ENCODE peak calls at places on chromosomes 5 and 9, in nine cellular contexts. O, Q, Z, E, B, T, D, Y and I are unnamed samples.

GRCh38 chr5:176364765-176365662 is at the start of gene ARL10:
- DNase-seq in Q (peak), Z (peak), B (peak), Y (peak), T (peak), E (peak), O (no peak), D (no peak), I (peak)

GRCh38 chr9:72333758-72334157 is 31.2 kb downstream of the ZFAND5 start:
- DNase-seq in O (no peak), Y (no peak), Z (no peak), T (no peak), D (no peak), E (no peak), Q (peak), B (no peak), I (no peak)

GRCh38 chr9:4106081-4106491 is 193.8 kb downstream of the GLIS3 start:
- DNase-seq in T (no peak), E (no peak), O (no peak), D (no peak), Y (no peak), Z (no peak), Q (no peak), B (no peak), I (no peak)

GRCh38 chr5:72134226-72134625 is 27.0 kb downstream of the MAP1B start:
- DNase-seq in B (no peak), D (no peak), O (no peak), Q (peak), Z (no peak), E (no peak), T (peak), Y (no peak), I (no peak)

GRCh38 chr9:34545497-34545896 is 22.7 kb upstream of the ENHO start:
- DNase-seq in Z (peak), Q (no peak), O (no peak), T (no peak), D (no peak), B (no peak), Y (no peak), E (no peak), I (no peak)

GRCh38 chr5:171484460-171484899 is 65.0 kb downstream of the FGF18 start:
- DNase-seq in O (peak), Y (peak), E (no peak), T (peak), Z (no peak), D (no peak), Q (peak), B (no peak), I (no peak)

GRCh38 chr5:136808756-136809155 is 443.4 kb upstream of the TRPC7 start:
- DNase-seq in D (no peak), Q (no peak), Z (no peak), T (no peak), O (no peak), B (no peak), E (no peak), Y (no peak), I (no peak)

GRCh38 chr9:131627326-131627845 is 82.1 kb downstream of the PRRT1B start:
- DNase-seq in Z (no peak), Y (no peak), T (no peak), D (no peak), E (peak), B (no peak), O (peak), Q (no peak), I (no peak)

GRCh38 chr5:65121880-65122436 is 353.2 kb downstream of the CWC27 start:
- DNase-seq in E (peak), Q (no peak), T (peak), Z (no peak), O (peak), B (no peak), Y (no peak), D (no peak), I (no peak)

GRCh38 chr9:32380944-32381343 is 3.5 kb upstream of the ACO1 start:
- DNase-seq in E (no peak), D (no peak), Q (no peak), O (no peak), T (no peak), B (no peak), Y (no peak), Z (no peak), I (no peak)

GRCh38 chr9:118630931-118631595 is 738.2 kb downstream of the BRINP1 start:
- DNase-seq in Q (no peak), O (no peak), T (no peak), B (no peak), Z (no peak), Y (no peak), E (no peak), D (no peak), I (no peak)

GRCh38 chr9:135136991-135137390 is 49.5 kb downstream of the OLFM1 start:
- DNase-seq in D (no peak), Y (no peak), Z (no peak), O (no peak), T (no peak), E (no peak), B (no peak), Q (no peak), I (no peak)

GRCh38 chr5:134784241-134784920 is 25.8 kb downstream of the DDX46 start:
- DNase-seq in D (no peak), B (no peak), E (peak), Z (no peak), Y (no peak), O (no peak), Q (no peak), T (peak), I (no peak)

GRCh38 chr5:135308752-135309151 is 90.3 kb downstream of the MACROH2A1 start:
- DNase-seq in O (peak), T (peak), E (peak), Z (no peak), Y (no peak), B (no peak), D (no peak), Q (no peak), I (no peak)

GRCh38 chr5:77563475-77563874 is 71.4 kb upstream of the WDR41 start:
- DNase-seq in B (no peak), Z (no peak), D (peak), T (peak), E (no peak), Y (no peak), Q (no peak), O (no peak), I (no peak)

GRCh38 chr5:77558266-77558665 is 66.2 kb upstream of the WDR41 start:
- DNase-seq in O (no peak), B (no peak), Z (no peak), Q (peak), E (no peak), D (no peak), Y (no peak), T (no peak), I (no peak)

GRCh38 chr5:77561965-77562364 is 69.8 kb upstream of the WDR41 start:
- DNase-seq in O (no peak), E (no peak), Q (no peak), Y (no peak), T (no peak), Z (no peak), D (no peak), B (no peak), I (no peak)

DNA sequence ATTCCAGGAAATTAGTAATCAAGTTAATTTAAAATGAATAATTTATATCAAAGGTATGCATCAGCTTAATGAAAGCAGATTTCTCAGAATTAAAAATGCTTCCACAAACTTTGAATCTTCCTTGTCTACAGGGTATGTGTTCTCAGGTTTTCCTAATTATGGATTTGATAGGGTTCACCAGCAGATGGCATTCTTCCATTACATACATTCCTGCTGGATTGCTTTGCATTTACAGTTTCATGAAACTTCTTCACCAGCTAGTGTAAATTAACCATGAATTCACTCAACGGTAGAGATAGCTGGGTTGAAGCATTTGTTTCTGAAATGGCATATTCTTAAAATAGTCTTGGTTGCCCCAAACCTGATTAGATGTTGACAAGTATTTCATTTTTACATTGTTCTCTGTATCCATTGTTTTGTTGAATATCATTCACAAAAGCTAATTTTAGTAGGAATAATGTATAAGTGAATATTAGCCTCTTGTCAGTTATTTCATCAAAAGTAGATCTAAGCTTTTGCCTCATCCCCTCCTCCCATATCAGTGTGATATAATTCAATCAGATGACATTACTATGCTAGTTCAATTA is 68.7 kb upstream of the WDR41 start:
- DNase-seq in D (no peak), E (peak), T (peak), B (no peak), Y (no peak), O (peak), Q (peak), Z (no peak), I (no peak)
- TF ChIP-seq CTCF in D (peak), E (peak), T (peak), B (peak), Y (no peak), O (peak), Q (peak), Z (peak), I (no peak)

GRCh38 chr9:137506702-137507171 is 43.5 kb downstream of the PNPLA7 start:
- DNase-seq in E (peak), D (no peak), Q (no peak), B (no peak), Y (no peak), T (no peak), O (peak), Z (no peak), I (no peak)
- TF ChIP-seq CTCF in E (no peak), D (no peak), Q (no peak), B (no peak), Y (no peak), T (no peak), O (no peak), Z (no peak), I (no peak)

GRCh38 chr9:115385383-115386122 is 267.6 kb upstream of the TNC start:
- DNase-seq in Y (no peak), O (no peak), E (no peak), Z (no peak), Q (peak), B (no peak), D (no peak), T (no peak), I (no peak)
- TF ChIP-seq CTCF in Y (no peak), O (no peak), E (no peak), Z (no peak), Q (no peak), B (no peak), D (no peak), T (no peak), I (no peak)

DNA sequence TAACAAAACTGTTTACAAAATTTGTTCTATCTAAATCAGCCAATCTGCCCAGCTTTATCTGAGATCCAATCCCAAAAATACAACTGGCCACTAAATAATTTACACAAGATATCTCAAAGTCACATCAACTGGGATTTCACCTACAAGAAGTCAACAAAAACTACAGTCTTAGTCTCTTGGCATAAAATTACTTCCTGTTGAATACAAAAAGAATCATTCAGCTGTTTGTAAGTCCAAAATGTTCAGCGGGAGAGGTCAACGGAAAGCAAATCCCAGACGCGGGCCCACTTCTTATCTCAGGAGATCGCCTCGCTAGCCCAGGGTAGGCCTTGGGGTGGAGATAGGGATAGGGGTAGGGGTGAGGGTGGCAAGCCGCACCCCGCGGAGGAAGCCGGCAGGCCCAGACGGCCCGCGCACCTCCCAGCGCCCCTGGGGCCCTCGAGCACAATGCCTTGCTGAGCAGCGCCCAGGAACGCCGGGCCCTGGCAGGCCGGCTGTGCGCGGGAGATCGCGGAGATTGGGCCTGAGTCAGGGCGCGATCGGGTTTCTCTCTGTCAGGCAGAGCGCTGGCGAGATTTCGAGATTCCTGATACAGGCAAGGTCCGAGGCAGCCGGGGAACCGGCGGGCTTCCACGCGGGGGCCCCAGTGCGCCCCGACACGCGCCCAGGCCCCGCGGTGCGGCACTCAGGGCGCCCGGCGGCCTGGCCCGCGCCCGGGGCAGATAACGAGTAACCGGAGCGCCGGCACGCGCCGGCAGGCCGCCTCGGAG is 710 bp downstream of the HINT1 start:
- DNase-seq in Z (peak), B (peak), O (peak), E (peak), T (peak), Y (peak), D (peak), Q (peak), I (peak)
- TF ChIP-seq CTCF in Z (no peak), B (no peak), O (no peak), E (peak), T (no peak), Y (no peak), D (no peak), Q (no peak), I (no peak)

DNA sequence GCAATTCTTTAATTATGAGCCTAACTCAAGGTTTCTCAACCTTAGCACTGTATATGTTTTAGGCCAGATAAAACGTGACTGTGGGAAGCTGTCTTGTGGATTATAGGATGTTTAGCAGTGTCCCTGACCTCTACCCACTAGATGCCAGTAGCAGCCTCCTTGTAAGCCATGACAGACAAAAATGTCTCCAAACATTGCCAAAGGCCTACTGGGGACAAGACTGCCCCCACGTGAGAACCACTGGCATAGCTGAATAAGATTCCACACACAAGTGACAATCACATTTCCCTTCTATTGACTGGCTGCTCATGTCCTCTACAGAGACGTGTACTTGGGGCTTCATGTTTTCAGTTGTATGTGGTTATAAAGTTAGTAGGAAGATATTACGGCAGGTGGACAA is 55.4 kb downstream of the GOLM1 start:
- DNase-seq in Y (no peak), T (no peak), B (no peak), Z (no peak), O (no peak), D (no peak), Q (no peak), E (no peak), I (no peak)
- TF ChIP-seq CTCF in Y (no peak), T (no peak), B (no peak), Z (no peak), O (peak), D (no peak), Q (peak), E (no peak), I (no peak)

GRCh38 chr9:26243722-26244121 is 565.5 kb upstream of the TUSC1 start:
- DNase-seq in O (peak), B (no peak), T (peak), Q (no peak), E (peak), D (no peak), Z (no peak), Y (no peak), I (no peak)

GRCh38 chr9:26243298-26243697 is 565.1 kb upstream of the TUSC1 start:
- DNase-seq in B (no peak), Y (no peak), T (no peak), Q (no peak), E (no peak), D (no peak), Z (no peak), O (no peak), I (no peak)

GRCh38 chr9:26244661-26245060 is 566.4 kb upstream of the TUSC1 start:
- DNase-seq in B (no peak), Q (no peak), T (no peak), O (no peak), D (no peak), E (no peak), Y (no peak), Z (no peak), I (no peak)

GRCh38 chr9:26245072-26245471 is 566.8 kb upstream of the TUSC1 start:
- DNase-seq in D (no peak), E (peak), Q (no peak), B (no peak), Z (no peak), T (no peak), O (no peak), Y (no peak), I (no peak)
- TF ChIP-seq CTCF in D (no peak), E (no peak), Q (no peak), B (no peak), Z (no peak), T (no peak), O (no peak), Y (no peak), I (no peak)

GRCh38 chr9:129181246-129181645 is 3.2 kb upstream of the IER5L start:
- DNase-seq in Y (no peak), O (no peak), T (no peak), B (no peak), Q (no peak), D (no peak), Z (no peak), E (no peak), I (no peak)

GRCh38 chr9:129183495-129184308 is 5.6 kb upstream of the IER5L start:
- DNase-seq in Z (no peak), B (no peak), O (no peak), Y (no peak), Q (no peak), D (no peak), E (peak), T (no peak), I (no peak)

GRCh38 chr9:129182122-129182521 is 4.1 kb upstream of the IER5L start:
- DNase-seq in D (no peak), Y (no peak), T (no peak), E (no peak), O (no peak), Z (no peak), B (no peak), Q (no peak), I (no peak)

GRCh38 chr9:129184743-129185142 is 6.7 kb upstream of the IER5L start:
- DNase-seq in Q (no peak), Y (no peak), Z (no peak), O (no peak), T (no peak), B (no peak), D (no peak), E (no peak), I (no peak)

DNA sequence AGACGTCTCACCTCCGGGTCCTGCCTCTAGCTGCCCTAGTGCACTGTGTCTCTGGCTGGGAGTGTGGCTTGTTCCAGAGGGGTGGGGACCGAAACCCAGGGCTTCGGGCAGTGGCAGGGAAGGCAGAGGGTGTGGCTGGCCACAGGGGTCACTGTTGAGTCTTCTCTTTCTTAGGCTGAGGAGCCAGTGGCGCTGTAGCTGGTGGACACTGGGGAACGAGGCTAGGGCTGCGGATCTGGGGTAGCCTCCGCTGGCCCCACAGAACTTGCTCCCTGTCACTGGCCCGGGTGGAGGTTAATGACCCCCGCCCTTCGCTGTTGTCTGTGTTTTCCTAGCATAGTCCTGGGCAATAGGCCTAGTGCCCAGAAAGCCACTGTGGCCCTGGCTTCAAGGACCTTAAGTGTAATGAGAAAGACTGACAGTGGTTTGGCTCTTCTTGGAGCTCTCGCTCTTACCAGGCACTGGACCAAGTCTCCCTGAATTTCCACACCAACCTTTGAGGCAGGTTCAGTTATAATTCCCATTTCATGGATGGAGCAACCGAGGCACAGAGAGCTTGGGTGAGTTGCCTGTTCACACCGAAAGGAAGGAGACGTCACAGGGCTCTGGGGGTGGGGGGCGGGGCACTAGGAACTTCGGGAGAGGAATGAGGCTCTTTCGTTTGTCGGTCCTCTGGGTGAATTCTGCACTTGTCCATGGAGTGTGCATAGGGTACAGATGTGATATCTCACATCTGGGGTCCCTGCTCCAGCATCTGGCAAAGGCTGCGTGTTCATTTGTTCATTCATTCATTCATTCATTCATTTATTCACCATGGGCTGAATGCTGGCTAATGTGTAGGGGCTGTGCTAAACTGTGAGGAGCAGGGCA is 4.8 kb upstream of the IER5L start:
- DNase-seq in Z (no peak), O (no peak), Q (peak), Y (no peak), T (no peak), B (peak), D (no peak), E (no peak), I (no peak)
- TF ChIP-seq CTCF in Z (no peak), O (peak), Q (peak), Y (no peak), T (peak), B (peak), D (no peak), E (peak), I (no peak)

DNA sequence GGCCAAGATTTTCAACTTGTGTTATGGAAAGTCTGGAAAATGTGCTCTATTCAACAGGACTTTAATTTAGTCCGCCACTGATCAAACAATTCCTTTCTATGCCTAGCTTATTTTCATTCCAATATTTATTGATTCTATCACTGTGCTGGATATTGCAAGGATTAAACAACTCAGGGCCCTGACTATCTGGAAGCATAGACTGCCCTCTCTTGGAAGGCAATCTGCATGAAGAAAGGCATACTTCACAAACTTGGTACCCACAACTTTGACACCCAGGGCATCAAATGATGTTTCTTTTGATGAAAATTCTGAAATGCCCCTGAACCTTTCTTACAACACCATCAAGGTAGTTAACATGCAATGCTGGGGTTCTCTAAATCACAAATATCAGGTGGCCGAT is 126.5 kb upstream of the HMHB1 start:
- DNase-seq in O (peak), D (no peak), Y (no peak), Q (no peak), T (peak), Z (no peak), E (peak), B (no peak), I (no peak)
- TF ChIP-seq CTCF in O (peak), D (peak), Y (no peak), Q (peak), T (peak), Z (no peak), E (peak), B (peak), I (no peak)